ENCODE peak calls at places on chromosomes 6 and 20, in seven cellular contexts. A is HCT116, Z is SK-N-SH, B is K562, L is HepG2, D is GM12878, F is H1. P is an unnamed sample.

GRCh38 chr6:25553502-25553901 is 98.5 kb upstream of the SCGN start:
- DNase-seq in A (no peak), Z (no peak), B (no peak), L (no peak), D (no peak), F (no peak), P (no peak)

GRCh38 chr6:88492824-88493223 is 326.7 kb upstream of the CNR1 start:
- DNase-seq in A (peak; percentile 22), Z (peak; percentile 19), B (peak; percentile 32), L (peak; percentile 18), D (no peak), F (no peak), P (peak; percentile 18)

GRCh38 chr20:45115829-45116228 is 855 bp upstream of the WFDC5 start:
- DNase-seq in A (no peak), Z (no peak), B (no peak), L (no peak), D (no peak), F (no peak), P (no peak)

GRCh38 chr20:48843125-48843806 is 15.5 kb upstream of the PREX1 start:
- DNase-seq in A (no peak), Z (no peak), B (peak; percentile 71), L (no peak), D (no peak), F (no peak), P (no peak)

GRCh38 chr6:126039284-126039683 is 52.9 kb downstream of the TRMT11 start:
- DNase-seq in A (no peak), Z (no peak), B (no peak), L (no peak), D (no peak), F (no peak), P (no peak)

GRCh38 chr6:18309046-18309445 is 44.7 kb upstream of the DEK start:
- DNase-seq in A (no peak), Z (no peak), B (no peak), L (no peak), D (no peak), F (no peak), P (peak; percentile 46)

GRCh38 chr20:60214901-60215522 is 256.8 kb downstream of the CDH26 start:
- DNase-seq in A (no peak), Z (peak; percentile 60), B (no peak), L (no peak), D (no peak), F (no peak), P (no peak)

GRCh38 chr20:41344477-41344876 is 3.9 kb downstream of the LPIN3 start:
- DNase-seq in A (no peak), Z (peak; percentile 13), B (no peak), L (no peak), D (no peak), F (no peak), P (peak; percentile 84)

GRCh38 chr6:134920422-134920821 is 29.5 kb downstream of the ALDH8A1 start:
- DNase-seq in A (no peak), Z (no peak), B (no peak), L (no peak), D (no peak), F (no peak), P (no peak)

GRCh38 chr20:3168079-3168828 is 5.1 kb downstream of the LZTS3 start:
- DNase-seq in A (no peak), Z (peak; percentile 44), B (peak; percentile 31), L (peak; percentile 86), D (no peak), F (peak; percentile 84), P (peak; percentile 85)

GRCh38 chr6:25606151-25606550 is 45.9 kb upstream of the SCGN start:
- DNase-seq in A (no peak), Z (no peak), B (no peak), L (no peak), D (no peak), F (no peak), P (no peak)

GRCh38 chr6:49336514-49337131 is 126.4 kb downstream of the MMUT start:
- DNase-seq in A (no peak), Z (no peak), B (no peak), L (no peak), D (no peak), F (no peak), P (no peak)

GRCh38 chr6:13486679-13487121 is 700 bp downstream of the GFOD1 start:
- DNase-seq in A (no peak), Z (peak; percentile 75), B (peak; percentile 61), L (peak; percentile 24), D (no peak), F (peak; percentile 74), P (peak; percentile 59)

GRCh38 chr6:96184798-96185197 is 169.0 kb downstream of the FUT9 start:
- DNase-seq in A (no peak), Z (no peak), B (no peak), L (no peak), D (no peak), F (no peak), P (no peak)

GRCh38 chr6:70124882-70125535 is 177.9 kb downstream of the COL9A1 start:
- DNase-seq in A (no peak), Z (no peak), B (no peak), L (no peak), D (no peak), F (no peak), P (no peak)

GRCh38 chr20:41483553-41483930 is 116.9 kb upstream of the EMILIN3 start:
- DNase-seq in A (no peak), Z (no peak), B (no peak), L (no peak), D (no peak), F (no peak), P (no peak)

GRCh38 chr6:120274547-120274946 is 925.0 kb upstream of the MAN1A1 start:
- DNase-seq in A (no peak), Z (no peak), B (no peak), L (no peak), D (peak; percentile 9), F (no peak), P (no peak)

DNA sequence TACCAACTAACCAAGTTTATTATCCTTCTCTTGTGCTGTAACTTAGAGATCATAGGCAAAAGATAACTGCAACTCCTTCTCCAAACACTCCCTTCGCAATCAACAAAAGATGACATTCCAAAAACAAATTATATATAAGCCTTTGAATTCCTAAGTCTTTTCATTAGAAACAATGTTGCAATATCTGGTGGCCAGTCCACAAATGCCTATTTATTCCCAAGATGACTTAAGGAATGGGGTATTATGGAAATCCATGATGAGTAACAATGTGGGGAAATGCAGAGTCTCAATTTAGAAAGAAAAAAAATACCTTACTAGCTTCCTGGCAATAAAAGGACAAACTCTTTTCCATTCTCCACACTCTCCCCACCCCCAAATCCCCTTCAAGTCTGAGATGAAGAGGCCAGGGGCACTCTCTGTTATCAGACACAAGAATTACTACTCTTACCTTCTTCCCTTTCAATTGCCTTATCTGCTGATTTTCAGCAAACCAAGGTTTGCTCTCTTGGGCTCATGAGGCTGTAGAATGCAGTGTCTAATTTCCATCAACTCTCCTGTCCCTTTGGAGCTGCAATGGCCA is 27.3 kb downstream of the BTBD9 start:
- DNase-seq in A (no peak), Z (no peak), B (no peak), L (no peak), D (no peak), F (no peak), P (no peak)
- TF ChIP-seq JUND in A (no peak), Z (no peak), B (no peak), L (no peak), D (no peak), F (no peak), P (no peak)

GRCh38 chr6:156013155-156013554 is 557.5 kb upstream of the NOX3 start:
- DNase-seq in A (no peak), Z (no peak), B (no peak), L (no peak), D (no peak), F (no peak), P (no peak)

GRCh38 chr6:156016186-156016976 is 560.7 kb upstream of the NOX3 start:
- DNase-seq in A (no peak), Z (no peak), B (no peak), L (no peak), D (no peak), F (no peak), P (no peak)

GRCh38 chr6:156021746-156022396 is 566.2 kb upstream of the NOX3 start:
- DNase-seq in A (no peak), Z (no peak), B (no peak), L (no peak), D (no peak), F (no peak), P (no peak)

GRCh38 chr6:156017838-156018237 is 562.2 kb upstream of the NOX3 start:
- DNase-seq in A (no peak), Z (no peak), B (no peak), L (no peak), D (no peak), F (no peak), P (no peak)
- TF ChIP-seq JUND in A (no peak), Z (no peak), B (no peak), L (no peak), D (no peak), F (no peak), P (no peak)

GRCh38 chr20:1185781-1186334 is 1.1 kb upstream of the TMEM74B start:
- DNase-seq in A (peak; percentile 34), Z (peak; percentile 88), B (peak; percentile 71), L (peak; percentile 63), D (no peak), F (peak; percentile 84), P (peak; percentile 57)
- TF ChIP-seq JUND in A (no peak), Z (no peak), B (no peak), L (no peak), D (no peak), F (no peak), P (no peak)

GRCh38 chr6:98841114-98841513 is 6.7 kb downstream of the POU3F2 start:
- DNase-seq in A (no peak), Z (no peak), B (no peak), L (no peak), D (no peak), F (no peak), P (no peak)

GRCh38 chr6:98841589-98842488 is 7.5 kb downstream of the POU3F2 start:
- DNase-seq in A (no peak), Z (no peak), B (no peak), L (no peak), D (no peak), F (no peak), P (no peak)

GRCh38 chr6:98840385-98840784 is 6.0 kb downstream of the POU3F2 start:
- DNase-seq in A (no peak), Z (no peak), B (no peak), L (no peak), D (no peak), F (no peak), P (no peak)

GRCh38 chr6:98838027-98838426 is 3.7 kb downstream of the POU3F2 start:
- DNase-seq in A (no peak), Z (no peak), B (no peak), L (no peak), D (no peak), F (no peak), P (no peak)

GRCh38 chr6:98839788-98840361 is 5.5 kb downstream of the POU3F2 start:
- DNase-seq in A (no peak), Z (peak; percentile 61), B (no peak), L (peak; percentile 27), D (no peak), F (no peak), P (peak; percentile 62)
- TF ChIP-seq JUND in A (no peak), Z (no peak), B (no peak), L (no peak), D (no peak), F (no peak), P (no peak)